ENCODE peak calls at places on chromosomes 6 and 20, in four cellular contexts. One of them, this sample, is unnamed.

GRCh38 chr6:108694816-108695215 is 134.1 kb downstream of the FOXO3 start:
- DNase-seq in erythroblast: no peak
- DNase-seq in cardiac muscle cell: no peak
- DNase-seq in HTR-8/SVneo: no peak
- DNase-seq in this sample: no peak

GRCh38 chr20:35871311-35871771 is 83.0 kb downstream of the SCAND1 start:
- DNase-seq in erythroblast: peak
- DNase-seq in cardiac muscle cell: peak
- DNase-seq in HTR-8/SVneo: peak
- DNase-seq in this sample: peak

GRCh38 chr6:152316024-152316423 is 321.1 kb downstream of the SYNE1 start:
- DNase-seq in erythroblast: no peak
- DNase-seq in cardiac muscle cell: peak
- DNase-seq in HTR-8/SVneo: no peak
- DNase-seq in this sample: no peak

GRCh38 chr20:36308318-36308710 is 2.2 kb downstream of the DLGAP4 start:
- DNase-seq in erythroblast: no peak
- DNase-seq in cardiac muscle cell: no peak
- DNase-seq in HTR-8/SVneo: no peak
- DNase-seq in this sample: no peak

GRCh38 chr6:2756687-2757224 is 6.0 kb upstream of the MYLK4 start:
- DNase-seq in erythroblast: no peak
- DNase-seq in cardiac muscle cell: no peak
- DNase-seq in HTR-8/SVneo: no peak
- DNase-seq in this sample: no peak

GRCh38 chr6:170555305-170555704 is 1.1 kb downstream of the TBP start:
- DNase-seq in erythroblast: peak
- DNase-seq in cardiac muscle cell: no peak
- DNase-seq in HTR-8/SVneo: no peak
- DNase-seq in this sample: no peak

GRCh38 chr6:119620846-119621570 is 271.4 kb upstream of the MAN1A1 start:
- DNase-seq in erythroblast: no peak
- DNase-seq in cardiac muscle cell: peak
- DNase-seq in HTR-8/SVneo: peak
- DNase-seq in this sample: peak

GRCh38 chr20:33868042-33868441 is 56.9 kb downstream of the CHMP4B start:
- DNase-seq in erythroblast: no peak
- DNase-seq in cardiac muscle cell: no peak
- DNase-seq in HTR-8/SVneo: no peak
- DNase-seq in this sample: no peak

GRCh38 chr6:139536751-139537617 is 162.5 kb upstream of the CITED2 start:
- DNase-seq in erythroblast: no peak
- DNase-seq in cardiac muscle cell: no peak
- DNase-seq in HTR-8/SVneo: no peak
- DNase-seq in this sample: peak

GRCh38 chr6:31354248-31354647 is 2.7 kb downstream of the HLA-B start:
- DNase-seq in erythroblast: no peak
- DNase-seq in cardiac muscle cell: no peak
- DNase-seq in HTR-8/SVneo: no peak
- DNase-seq in this sample: no peak

GRCh38 chr20:36885355-36885754 is 9.4 kb downstream of the TLDC2 start:
- DNase-seq in erythroblast: peak
- DNase-seq in cardiac muscle cell: no peak
- DNase-seq in HTR-8/SVneo: no peak
- DNase-seq in this sample: no peak

GRCh38 chr6:134519456-134519855 is 201.5 kb upstream of the SGK1 start:
- DNase-seq in erythroblast: no peak
- DNase-seq in cardiac muscle cell: peak
- DNase-seq in HTR-8/SVneo: no peak
- DNase-seq in this sample: no peak

GRCh38 chr20:44715495-44716308 is 533 bp downstream of the CCN5 start:
- DNase-seq in erythroblast: no peak
- DNase-seq in cardiac muscle cell: no peak
- DNase-seq in HTR-8/SVneo: no peak
- DNase-seq in this sample: no peak

GRCh38 chr20:45508068-45508886 is 7.1 kb downstream of the SPINT3 start:
- DNase-seq in erythroblast: no peak
- DNase-seq in cardiac muscle cell: no peak
- DNase-seq in HTR-8/SVneo: no peak
- DNase-seq in this sample: peak

GRCh38 chr20:46348231-46348803 is 40.0 kb upstream of the CDH22 start:
- DNase-seq in erythroblast: no peak
- DNase-seq in cardiac muscle cell: peak
- DNase-seq in HTR-8/SVneo: no peak
- DNase-seq in this sample: no peak

GRCh38 chr6:150043096-150043495 is 17.8 kb upstream of the RAET1L start:
- DNase-seq in erythroblast: no peak
- DNase-seq in cardiac muscle cell: no peak
- DNase-seq in HTR-8/SVneo: no peak
- DNase-seq in this sample: no peak

GRCh38 chr6:43273707-43274106 is 24.4 kb upstream of the SLC22A7 start:
- DNase-seq in erythroblast: no peak
- DNase-seq in cardiac muscle cell: no peak
- DNase-seq in HTR-8/SVneo: no peak
- DNase-seq in this sample: no peak

GRCh38 chr6:14025160-14025559 is 92.4 kb upstream of the CD83 start:
- DNase-seq in erythroblast: no peak
- DNase-seq in cardiac muscle cell: no peak
- DNase-seq in HTR-8/SVneo: no peak
- DNase-seq in this sample: no peak

GRCh38 chr20:63062188-63063140 is 55.7 kb upstream of the BHLHE23 start:
- DNase-seq in erythroblast: no peak
- DNase-seq in cardiac muscle cell: no peak
- DNase-seq in HTR-8/SVneo: no peak
- DNase-seq in this sample: no peak

GRCh38 chr6:31246051-31246495 is 25.8 kb downstream of the HLA-C start:
- DNase-seq in erythroblast: no peak
- DNase-seq in cardiac muscle cell: peak
- DNase-seq in HTR-8/SVneo: peak
- DNase-seq in this sample: peak

GRCh38 chr6:16514249-16514648 is 247.0 kb downstream of the ATXN1 start:
- DNase-seq in erythroblast: peak
- DNase-seq in cardiac muscle cell: peak
- DNase-seq in HTR-8/SVneo: peak
- DNase-seq in this sample: peak

GRCh38 chr6:53437557-53438202 is 88.9 kb upstream of the ELOVL5 start:
- DNase-seq in erythroblast: peak
- DNase-seq in cardiac muscle cell: peak
- DNase-seq in HTR-8/SVneo: peak
- DNase-seq in this sample: peak

GRCh38 chr20:48846516-48847492 is 19.0 kb upstream of the PREX1 start:
- DNase-seq in erythroblast: peak
- DNase-seq in cardiac muscle cell: peak
- DNase-seq in HTR-8/SVneo: peak
- DNase-seq in this sample: peak

GRCh38 chr6:4446982-4447381 is 311.6 kb upstream of the ECI2 start:
- DNase-seq in erythroblast: no peak
- DNase-seq in cardiac muscle cell: peak
- DNase-seq in HTR-8/SVneo: no peak
- DNase-seq in this sample: no peak

GRCh38 chr6:438634-439170 is 47.1 kb downstream of the IRF4 start:
- DNase-seq in erythroblast: no peak
- DNase-seq in cardiac muscle cell: no peak
- DNase-seq in HTR-8/SVneo: no peak
- DNase-seq in this sample: no peak